ENCODE peak calls at places on chromosomes 2 and 18, in four cellular contexts. Q is GM12865, X is SK-MEL-5, W is NCI-H226. E is an unnamed sample.

GRCh38 chr18:45287531-45287930 is 327.7 kb upstream of the SLC14A2 start:
- DNase-seq in Q (no peak), X (no peak), W (no peak), E (no peak)

GRCh38 chr2:215950009-215950408 is 63.3 kb downstream of the MREG start:
- DNase-seq in Q (peak; percentile 69), X (peak; percentile 81), W (no peak), E (no peak)

GRCh38 chr2:225994748-225995405 is 595.4 kb downstream of the NYAP2 start:
- DNase-seq in Q (no peak), X (no peak), W (peak; percentile 47), E (no peak)

GRCh38 chr2:152165306-152165705 is 10.3 kb downstream of the STAM2 start:
- DNase-seq in Q (no peak), X (no peak), W (no peak), E (no peak)

GRCh38 chr2:106956879-106957278 is 70.9 kb upstream of the ST6GAL2 start:
- DNase-seq in Q (no peak), X (no peak), W (peak; percentile 93), E (peak; percentile 2)

GRCh38 chr2:105515581-105516415 is 116.9 kb upstream of the FHL2 start:
- DNase-seq in Q (no peak), X (no peak), W (no peak), E (no peak)

GRCh38 chr2:8438996-8439395 is 242.9 kb upstream of the ID2 start:
- DNase-seq in Q (no peak), X (no peak), W (no peak), E (no peak)

GRCh38 chr2:7736646-7737305 is 819.6 kb downstream of the RNF144A start:
- DNase-seq in Q (no peak), X (no peak), W (peak; percentile 7), E (peak; percentile 14)

GRCh38 chr2:160756481-160756880 is 262.9 kb upstream of the RBMS1 start:
- DNase-seq in Q (no peak), X (no peak), W (no peak), E (no peak)

GRCh38 chr2:189096769-189097447 is 82.7 kb downstream of the COL5A2 start:
- DNase-seq in Q (no peak), X (peak; percentile 26), W (peak; percentile 95), E (peak; percentile 66)

GRCh38 chr2:241882090-241882625 is 12.6 kb downstream of the RTP5 start:
- DNase-seq in Q (peak; percentile 68), X (peak; percentile 20), W (no peak), E (no peak)

GRCh38 chr2:168060956-168061750 is 186.2 kb downstream of the STK39 start:
- DNase-seq in Q (no peak), X (peak; percentile 82), W (no peak), E (no peak)

GRCh38 chr2:214014551-214015230 is 396.2 kb upstream of the VWC2L start:
- DNase-seq in Q (no peak), X (no peak), W (peak; percentile 2), E (peak; percentile 39)

GRCh38 chr18:46416706-46417638 is 240.0 kb downstream of the LOXHD1 start:
- DNase-seq in Q (peak; percentile 56), X (peak; percentile 37), W (peak; percentile 14), E (no peak)

GRCh38 chr18:29174891-29175290 is 998.0 kb upstream of the CDH2 start:
- DNase-seq in Q (no peak), X (no peak), W (no peak), E (no peak)

GRCh38 chr2:16716051-16716450 is 50.4 kb upstream of the CYRIA start:
- DNase-seq in Q (no peak), X (no peak), W (no peak), E (no peak)

GRCh38 chr2:9463698-9464034 is 10.7 kb upstream of the IAH1 start:
- DNase-seq in Q (no peak), X (no peak), W (no peak), E (no peak)

GRCh38 chr2:240229603-240230423 is 89.4 kb upstream of the OTOS start:
- DNase-seq in Q (no peak), X (no peak), W (no peak), E (no peak)

GRCh38 chr2:142217804-142218203 is 87.0 kb upstream of the LRP1B start:
- DNase-seq in Q (no peak), X (no peak), W (no peak), E (peak; percentile 32)

GRCh38 chr2:27014771-27015433 is 17.9 kb upstream of the TMEM214 start:
- DNase-seq in Q (no peak), X (no peak), W (no peak), E (no peak)

GRCh38 chr2:11286749-11287148 is 57.7 kb downstream of the ROCK2 start:
- DNase-seq in Q (no peak), X (no peak), W (no peak), E (no peak)

GRCh38 chr2:113111121-113111520 is 16.3 kb upstream of the IL1RN start:
- DNase-seq in Q (no peak), X (no peak), W (no peak), E (no peak)

GRCh38 chr2:236338495-236339184 is 74.4 kb upstream of the ASB18 start:
- DNase-seq in Q (no peak), X (no peak), W (no peak), E (no peak)

GRCh38 chr2:135839713-135840112 is 2.7 kb upstream of the LCT start:
- DNase-seq in Q (no peak), X (peak; percentile 67), W (no peak), E (no peak)

GRCh38 chr2:105294046-105294445 is 35.5 kb downstream of the TGFBRAP1 start:
- DNase-seq in Q (no peak), X (peak; percentile 97), W (no peak), E (peak; percentile 41)

GRCh38 chr2:187541086-187542085 is 12.8 kb downstream of the TFPI start:
- DNase-seq in Q (no peak), X (peak; percentile 74), W (no peak), E (no peak)

GRCh38 chr2:16285813-16286510 is 345.6 kb downstream of the MYCN start:
- DNase-seq in Q (no peak), X (no peak), W (no peak), E (no peak)

GRCh38 chr2:36362291-36362690 is 6.7 kb downstream of the CRIM1 start:
- DNase-seq in Q (no peak), X (no peak), W (peak; percentile 72), E (peak; percentile 88)

GRCh38 chr18:7897119-7897518 is 330.0 kb downstream of the PTPRM start:
- DNase-seq in Q (no peak), X (no peak), W (no peak), E (no peak)

GRCh38 chr2:153360239-153360638 is 118.3 kb downstream of the RPRM start:
- DNase-seq in Q (no peak), X (no peak), W (no peak), E (no peak)

GRCh38 chr2:111072220-111072871 is 48.4 kb upstream of the BCL2L11 start:
- DNase-seq in Q (no peak), X (peak; percentile 55), W (peak; percentile 89), E (peak; percentile 50)

GRCh38 chr2:73920577-73921545 is 5.8 kb upstream of the DGUOK start:
- DNase-seq in Q (peak; percentile 42), X (peak; percentile 80), W (no peak), E (no peak)

GRCh38 chr2:10022886-10023662 is 20.3 kb upstream of the KLF11 start:
- DNase-seq in Q (no peak), X (no peak), W (no peak), E (no peak)

GRCh38 chr2:28927878-28928277 is 33.4 kb downstream of the WDR43 start:
- DNase-seq in Q (no peak), X (no peak), W (no peak), E (peak; percentile 95)

GRCh38 chr2:67329951-67330350 is 67.2 kb upstream of the ETAA1 start:
- DNase-seq in Q (no peak), X (no peak), W (no peak), E (no peak)

GRCh38 chr18:47883771-47884413 is 46.6 kb downstream of the SMAD2 start:
- DNase-seq in Q (no peak), X (no peak), W (peak; percentile 77), E (peak; percentile 89)

GRCh38 chr2:61658841-61659780 is 121.0 kb upstream of the XPO1 start:
- DNase-seq in Q (peak; percentile 67), X (peak; percentile 86), W (no peak), E (no peak)

GRCh38 chr2:71581015-71581414 is 127.7 kb downstream of the DYSF start:
- DNase-seq in Q (no peak), X (no peak), W (no peak), E (no peak)

GRCh38 chr18:2897448-2898052 is 50.7 kb downstream of the EMILIN2 start:
- DNase-seq in Q (no peak), X (no peak), W (no peak), E (no peak)

GRCh38 chr2:61328707-61329251 is 142.1 kb downstream of the USP34 start:
- DNase-seq in Q (peak; percentile 18), X (no peak), W (no peak), E (no peak)

E was measured in foreskin keratinocyte.